ENCODE peak calls at places on chromosomes 3 and 15, in four cellular contexts. J is HepG2, S is WTC11, N is K562. I is an unnamed sample.

GRCh38 chr3:134373942-134374790 is at the start of gene AMOTL2:
- DNase-seq in S (peak), J (peak), N (peak), I (no peak)

GRCh38 chr15:74200871-74201419 is 1.6 kb downstream of the STRA6 start:
- DNase-seq in S (no peak), J (no peak), N (no peak), I (no peak)

GRCh38 chr3:1087066-1087555 is 5.7 kb upstream of the CNTN6 start:
- DNase-seq in J (no peak), N (no peak), S (no peak), I (no peak)

GRCh38 chr15:60412807-60413597 is 15.2 kb upstream of the ANXA2 start:
- DNase-seq in S (no peak), J (no peak), N (no peak), I (no peak)

GRCh38 chr3:180447156-180447555 is 154.8 kb upstream of the TTC14 start:
- DNase-seq in J (no peak), N (no peak), S (no peak), I (no peak)

GRCh38 chr3:24508423-24508839 is 13.8 kb upstream of the THRB start:
- DNase-seq in J (no peak), S (no peak), N (no peak), I (no peak)

GRCh38 chr15:25053000-25053815 is 98.4 kb downstream of the SNRPN start:
- DNase-seq in S (no peak), N (no peak), J (no peak), I (no peak)

GRCh38 chr15:22956257-22956979 is 23.8 kb downstream of the CYFIP1 start:
- DNase-seq in S (no peak), J (no peak), N (no peak), I (no peak)

GRCh38 chr3:120244834-120245225 is 40.2 kb downstream of the GPR156 start:
- DNase-seq in S (no peak), N (no peak), J (no peak), I (no peak)

GRCh38 chr3:158105124-158105709 is 1.0 kb downstream of the SHOX2 start:
- DNase-seq in J (no peak), S (peak), N (peak), I (no peak)

GRCh38 chr15:40240619-40241304 is 1.9 kb downstream of the PAK6 start:
- DNase-seq in N (peak), J (no peak), S (no peak), I (no peak)

GRCh38 chr3:160870327-160870726 is 114.3 kb downstream of the PPM1L start:
- DNase-seq in N (no peak), J (no peak), S (no peak), I (no peak)

GRCh38 chr3:156682963-156683362 is 8.6 kb downstream of the TIPARP start:
- DNase-seq in J (no peak), N (no peak), S (no peak), I (no peak)

GRCh38 chr3:45677045-45677436 is 12.2 kb upstream of the SACM1L start:
- DNase-seq in S (no peak), J (peak), N (no peak), I (no peak)
- TF ChIP-seq NR2C2 in S (no peak), J (no peak), N (no peak), I (no peak)

DNA sequence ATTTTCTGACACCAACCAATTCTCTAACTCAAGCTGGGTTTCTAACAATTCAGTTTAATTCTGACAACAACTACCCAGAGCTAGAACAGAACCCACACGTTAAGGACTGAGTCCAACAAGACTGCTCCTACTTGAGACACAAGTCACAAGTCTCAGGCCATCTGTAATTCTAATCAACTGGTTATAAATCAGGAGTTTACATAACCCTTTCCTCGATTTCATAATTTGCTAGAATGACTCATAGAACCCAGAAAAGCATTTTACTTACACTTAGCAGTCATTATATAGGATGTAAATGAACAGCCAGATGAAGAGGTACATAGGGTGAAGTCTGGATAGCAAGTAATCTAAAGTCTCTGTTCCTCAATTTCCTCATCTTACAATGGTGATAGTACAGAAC is 1018.1 kb downstream of the DIPK2A start:
- DNase-seq in N (no peak), S (no peak), J (no peak), I (no peak)
- TF ChIP-seq NR2C2 in N (no peak), S (no peak), J (no peak), I (no peak)

DNA sequence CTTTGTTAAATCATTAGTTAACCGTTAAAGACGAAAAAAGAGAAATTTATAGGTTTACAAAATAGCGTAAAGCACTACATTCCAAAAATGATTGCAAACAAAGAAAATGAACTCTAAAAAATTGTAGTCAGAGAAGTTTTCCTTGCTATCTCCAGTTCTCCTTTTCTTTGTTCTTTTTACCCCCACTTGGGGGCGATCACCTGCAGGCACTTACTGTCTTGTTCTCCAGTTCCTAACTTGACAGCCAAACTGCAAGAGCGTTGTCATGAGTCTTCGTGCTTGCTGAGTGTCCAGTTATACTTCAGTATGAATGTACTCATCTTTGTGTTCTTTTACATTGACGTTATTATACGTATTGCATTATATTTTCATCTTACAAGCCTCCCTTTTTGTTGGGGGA is 54.5 kb downstream of the CHD2 start:
- DNase-seq in J (peak), N (peak), S (no peak), I (no peak)
- TF ChIP-seq NR2C2 in J (no peak), N (no peak), S (no peak), I (no peak)

GRCh38 chr15:59339252-59339672 is 33.4 kb downstream of the MYO1E start:
- DNase-seq in S (no peak), J (peak), N (no peak), I (no peak)
- TF ChIP-seq NR2C2 in S (no peak), J (peak), N (no peak), I (no peak)

DNA sequence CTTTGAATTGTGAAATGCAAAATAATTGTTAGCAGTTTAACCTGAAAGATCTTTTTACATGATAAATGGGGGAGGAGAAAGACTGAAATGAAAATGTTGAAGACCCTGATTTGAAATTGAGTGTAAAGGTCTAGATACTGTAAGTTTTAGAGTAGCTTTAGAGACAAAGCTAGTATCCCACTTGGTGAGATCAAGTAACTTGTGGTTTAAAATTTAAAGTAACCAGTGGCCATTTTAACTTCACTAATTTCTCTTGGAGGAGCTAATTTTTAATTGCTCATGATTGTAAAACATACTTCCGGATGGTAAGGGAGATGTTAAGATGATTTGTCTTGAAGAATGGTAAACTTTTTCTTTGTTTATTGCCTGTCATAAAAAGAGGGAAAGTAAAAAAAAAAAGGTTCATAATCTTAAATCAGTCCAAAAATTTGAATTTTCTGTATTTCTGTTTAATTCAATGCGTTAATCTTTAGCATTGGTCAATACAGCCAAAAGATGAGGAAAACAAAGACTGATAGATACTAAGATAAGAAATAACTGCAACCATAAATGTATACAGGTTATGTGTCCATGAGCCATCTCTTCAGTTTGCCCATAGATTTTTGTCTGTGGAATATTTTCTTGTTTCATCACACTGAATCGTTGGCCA is 15.2 kb upstream of the CHD2 start:
- DNase-seq in N (no peak), S (no peak), J (no peak), I (no peak)
- TF ChIP-seq NR2C2 in N (peak), S (no peak), J (no peak), I (no peak)

GRCh38 chr3:29408676-29409075 is 127.8 kb downstream of the RBMS3 start:
- DNase-seq in S (no peak), N (no peak), J (no peak), I (no peak)

GRCh38 chr3:29410660-29411405 is 130.0 kb downstream of the RBMS3 start:
- DNase-seq in N (no peak), S (no peak), J (no peak), I (no peak)

GRCh38 chr3:29412117-29412516 is 131.2 kb downstream of the RBMS3 start:
- DNase-seq in N (no peak), S (no peak), J (no peak), I (peak)

GRCh38 chr3:29409409-29409808 is 128.5 kb downstream of the RBMS3 start:
- DNase-seq in S (no peak), N (no peak), J (no peak), I (no peak)

DNA sequence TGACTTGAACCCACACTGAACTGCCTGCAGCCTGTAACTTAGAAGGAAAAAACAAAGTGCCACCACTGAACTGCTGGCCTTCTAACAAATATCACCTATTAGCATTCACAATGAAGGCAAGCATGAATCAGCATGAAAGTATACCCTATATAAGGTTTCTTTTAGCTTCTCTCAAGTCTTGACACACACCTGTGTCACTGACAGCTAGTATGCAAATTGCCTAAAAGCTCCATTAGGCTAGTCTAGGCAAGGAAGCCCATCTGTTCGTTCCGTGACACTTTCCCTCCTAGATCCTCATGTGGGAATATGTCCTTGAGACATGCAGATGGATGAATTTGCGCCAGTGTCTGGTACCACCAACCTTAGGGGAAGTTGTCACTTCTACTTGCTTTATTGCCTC is 129.3 kb downstream of the RBMS3 start:
- DNase-seq in N (no peak), S (no peak), J (no peak), I (no peak)
- TF ChIP-seq NR2C2 in N (no peak), S (no peak), J (no peak), I (no peak)

GRCh38 chr3:13517253-13517977 is 31.5 kb upstream of the FBLN2 start:
- DNase-seq in S (no peak), N (no peak), J (no peak), I (no peak)
- TF ChIP-seq NR2C2 in S (no peak), N (no peak), J (no peak), I (no peak)

DNA sequence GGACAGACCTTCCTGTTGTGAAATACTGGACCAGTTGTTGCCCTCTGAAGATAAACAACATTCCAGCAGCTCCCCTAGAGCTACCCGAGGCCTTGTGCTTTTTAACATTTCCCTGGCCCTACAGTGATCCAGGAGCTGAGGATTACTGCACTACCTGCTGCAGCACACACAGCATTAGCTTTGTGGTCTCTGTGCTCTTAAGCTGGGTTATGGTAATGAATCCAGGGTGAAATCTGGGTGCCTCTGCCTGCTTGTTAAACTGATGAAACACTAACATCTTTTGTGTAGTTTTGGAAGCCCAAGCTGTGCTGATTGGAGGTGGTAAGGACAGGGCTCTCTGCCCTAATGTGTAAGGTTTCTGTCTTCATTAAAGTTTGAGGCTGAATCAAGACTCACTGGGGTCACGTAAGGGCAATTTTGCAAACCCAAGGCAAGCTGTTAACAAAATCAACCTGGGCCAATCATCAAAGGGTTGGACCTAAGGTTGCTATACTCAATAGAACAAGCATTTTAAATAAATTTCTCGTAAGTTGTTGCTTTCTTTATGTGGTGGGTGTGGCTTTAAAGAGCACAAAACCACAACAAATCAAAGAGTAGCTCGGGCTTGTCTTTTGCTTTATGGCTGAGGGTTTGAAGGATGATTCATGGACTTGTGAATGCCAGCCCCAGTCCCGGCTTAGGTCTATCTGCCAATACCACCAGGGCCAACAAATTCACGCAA is 183.9 kb downstream of the TPRG1 start:
- DNase-seq in N (no peak), S (no peak), J (peak), I (no peak)
- TF ChIP-seq NR2C2 in N (no peak), S (no peak), J (no peak), I (no peak)

I was measured in GM12878.